ENCODE peak calls at places on chromosomes 1 and 21, in nine cellular contexts. Z is PC-9, U is tibial artery, V is neural progenitor cell, J is fibroblast of the aortic adventitia, A is fibroblast of pulmonary artery, P is AG10803, E is A673, X is HFF-Myc. D is an unnamed sample.

GRCh38 chr1:221435510-221435909 is 306.4 kb downstream of the DUSP10 start:
- DNase-seq in U (no peak), J (peak), V (peak), X (no peak), Z (peak), E (peak), P (peak), A (peak), D (peak)

GRCh38 chr1:37028981-37029617 is 5.2 kb downstream of the GRIK3 start:
- DNase-seq in V (no peak), U (no peak), Z (no peak), J (no peak), A (no peak), E (no peak), P (no peak), X (no peak), D (no peak)

GRCh38 chr1:20233394-20233793 is 47.1 kb upstream of the PLA2G2C start:
- DNase-seq in J (peak), P (peak), A (peak), U (no peak), E (peak), Z (peak), V (peak), X (no peak), D (peak)

GRCh38 chr1:8797230-8797629 is 20.2 kb downstream of the RERE start:
- DNase-seq in J (peak), X (no peak), Z (no peak), V (no peak), A (peak), P (no peak), U (no peak), E (no peak), D (no peak)

GRCh38 chr1:211638723-211639122 is 36.7 kb downstream of the NEK2 start:
- DNase-seq in P (peak), J (no peak), X (no peak), Z (peak), U (no peak), V (no peak), E (no peak), A (peak), D (no peak)

GRCh38 chr1:212450331-212450881 is 17.7 kb downstream of the NENF start:
- DNase-seq in E (no peak), X (no peak), J (peak), Z (no peak), A (no peak), V (peak), P (no peak), U (no peak), D (no peak)

GRCh38 chr1:43890815-43891214 is 42.8 kb upstream of the ARTN start:
- DNase-seq in V (no peak), Z (no peak), X (no peak), E (no peak), A (no peak), P (no peak), J (no peak), U (no peak), D (peak)

GRCh38 chr1:197481101-197481500 is 213.0 kb downstream of the CRB1 start:
- DNase-seq in J (no peak), P (peak), X (peak), Z (no peak), E (peak), U (no peak), A (no peak), V (no peak), D (no peak)

GRCh38 chr1:210360852-210361477 is 32.3 kb downstream of the HHAT start:
- DNase-seq in E (peak), A (peak), V (peak), X (no peak), U (no peak), Z (no peak), P (peak), J (peak), D (peak)

GRCh38 chr1:95407146-95407863 is 173.3 kb downstream of the RWDD3 start:
- DNase-seq in A (no peak), U (no peak), J (no peak), P (no peak), Z (no peak), X (no peak), V (peak), E (no peak), D (no peak)

GRCh38 chr1:163082971-163083370 is 13.8 kb downstream of the RGS4 start:
- DNase-seq in Z (no peak), U (peak), A (no peak), P (no peak), J (no peak), E (no peak), X (no peak), V (no peak), D (no peak)

GRCh38 chr1:28370220-28371010 is 875 bp downstream of the PHACTR4 start:
- DNase-seq in X (no peak), Z (no peak), E (peak), V (peak), A (peak), U (no peak), P (peak), J (peak), D (peak)

GRCh38 chr21:27026501-27026900 is 59.6 kb upstream of the ADAMTS5 start:
- DNase-seq in Z (no peak), U (no peak), V (no peak), J (no peak), X (no peak), P (peak), A (no peak), E (no peak), D (no peak)

GRCh38 chr1:97942161-97943123 is 21.6 kb upstream of the DPYD start:
- DNase-seq in E (no peak), Z (no peak), A (no peak), V (no peak), J (no peak), X (no peak), U (no peak), P (no peak), D (no peak)

GRCh38 chr1:95126366-95126765 is 9.2 kb downstream of the TLCD4 start:
- DNase-seq in A (no peak), Z (no peak), E (no peak), V (no peak), P (no peak), U (no peak), J (no peak), X (no peak), D (no peak)

GRCh38 chr1:22830131-22830566 is 119.5 kb downstream of the EPHB2 start:
- DNase-seq in Z (no peak), E (peak), V (no peak), X (no peak), U (no peak), J (no peak), P (no peak), A (no peak), D (no peak)

GRCh38 chr21:31162827-31163226 is 124.6 kb upstream of the KRTAP19-8 start:
- DNase-seq in J (peak), P (peak), V (no peak), Z (no peak), E (no peak), A (peak), U (no peak), X (no peak), D (peak)

GRCh38 chr1:48710318-48710717 is 66.4 kb downstream of the BEND5 start:
- DNase-seq in A (no peak), U (no peak), X (no peak), P (no peak), Z (no peak), E (no peak), J (no peak), V (peak), D (no peak)

GRCh38 chr21:45971487-45972352 is 9.8 kb upstream of the COL6A1 start:
- DNase-seq in U (peak), X (peak), E (peak), A (peak), Z (no peak), P (peak), J (peak), V (no peak), D (peak)

GRCh38 chr1:39268112-39268581 is 63.7 kb downstream of the MACF1 start:
- DNase-seq in V (peak), E (peak), P (peak), Z (no peak), X (peak), J (peak), U (peak), A (peak), D (peak)

GRCh38 chr1:32871364-32872188 is 864 bp upstream of the FNDC5 start:
- DNase-seq in E (peak), Z (no peak), P (no peak), V (peak), J (peak), U (peak), A (peak), X (no peak), D (no peak)

GRCh38 chr1:32872189-32872898 is 1.6 kb upstream of the FNDC5 start:
- DNase-seq in V (peak), U (peak), X (no peak), A (peak), P (no peak), J (peak), Z (peak), E (peak), D (peak)

GRCh38 chr1:32869844-32870614 is 683 bp downstream of the FNDC5 start:
- DNase-seq in V (no peak), U (no peak), A (no peak), P (no peak), Z (no peak), X (no peak), E (no peak), J (no peak), D (no peak)

GRCh38 chr1:32868806-32869455 is 1.8 kb downstream of the FNDC5 start:
- DNase-seq in J (no peak), X (no peak), A (no peak), V (no peak), E (no peak), P (no peak), U (no peak), Z (no peak), D (no peak)

GRCh38 chr1:32870615-32871363 is at the start of gene FNDC5:
- DNase-seq in V (peak), U (no peak), E (peak), Z (no peak), J (no peak), A (peak), P (no peak), X (no peak), D (peak)
- H3K4me3 ChIP-seq in V (peak), U (peak), E (peak), Z (no peak), J (peak), A (peak), P (peak), X (peak), D (peak)

DNA sequence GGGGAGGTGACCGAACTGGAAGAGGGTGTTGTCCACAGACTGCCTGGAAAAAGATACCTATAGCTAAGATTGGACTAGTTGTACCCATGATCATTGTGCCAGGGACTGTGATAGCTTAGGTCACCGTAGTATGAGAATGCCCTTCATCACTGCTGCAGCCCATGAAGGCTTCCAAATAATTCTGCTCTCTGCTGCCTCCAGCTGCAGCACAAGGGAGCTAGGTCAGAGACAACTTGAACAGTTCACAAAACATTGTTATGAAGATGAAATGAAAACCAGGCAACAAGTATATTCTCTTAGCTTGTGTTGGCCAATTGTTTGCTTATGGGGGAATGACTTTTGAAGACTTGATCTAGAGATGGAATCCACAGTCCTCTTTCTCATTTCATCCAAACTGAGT is 246.7 kb downstream of the MRPL39 start:
- DNase-seq in V (no peak), A (no peak), J (no peak), Z (no peak), P (no peak), U (no peak), X (no peak), E (no peak), D (no peak)
- TF ChIP-seq CTCF in V (peak), A (peak), J (peak), Z (no peak), P (peak), U (no peak), X (peak), E (peak), D (peak)

GRCh38 chr1:167638064-167638463 is 8.0 kb downstream of the RCSD1 start:
- DNase-seq in V (no peak), Z (no peak), J (no peak), E (no peak), X (no peak), U (no peak), A (no peak), P (no peak), D (no peak)

GRCh38 chr1:167635941-167636340 is 5.9 kb downstream of the RCSD1 start:
- DNase-seq in P (no peak), V (no peak), A (no peak), E (no peak), X (no peak), Z (no peak), J (no peak), U (no peak), D (no peak)

GRCh38 chr1:167633258-167633944 is 3.4 kb downstream of the RCSD1 start:
- DNase-seq in X (no peak), J (no peak), A (no peak), V (no peak), P (no peak), E (no peak), U (no peak), Z (no peak), D (no peak)

GRCh38 chr1:167634435-167634834 is 4.4 kb downstream of the RCSD1 start:
- DNase-seq in E (no peak), J (no peak), U (no peak), V (no peak), P (no peak), X (no peak), Z (peak), A (no peak), D (no peak)

GRCh38 chr1:167635233-167635648 is 5.2 kb downstream of the RCSD1 start:
- DNase-seq in A (peak), Z (no peak), U (no peak), J (peak), E (no peak), V (peak), X (no peak), P (no peak), D (peak)
- H3K4me3 ChIP-seq in A (no peak), Z (no peak), U (no peak), J (no peak), E (no peak), V (peak), X (no peak), P (no peak), D (no peak)

GRCh38 chr1:76095800-76096199 is 21.3 kb downstream of the ST6GALNAC3 start:
- DNase-seq in P (no peak), X (no peak), A (no peak), Z (no peak), J (no peak), V (no peak), E (no peak), U (no peak), D (no peak)
- TF ChIP-seq CTCF in P (no peak), X (no peak), A (no peak), Z (no peak), J (no peak), V (no peak), E (no peak), U (no peak), D (no peak)

GRCh38 chr1:231601775-231602674 is 24.6 kb upstream of the DISC1 start:
- DNase-seq in U (no peak), V (no peak), J (peak), X (no peak), E (no peak), A (peak), Z (no peak), P (no peak), D (peak)

GRCh38 chr1:231603598-231604275 is 22.9 kb upstream of the DISC1 start:
- DNase-seq in P (peak), A (peak), Z (peak), E (peak), U (no peak), V (peak), J (peak), X (no peak), D (peak)

GRCh38 chr1:231602675-231602984 is 24.0 kb upstream of the DISC1 start:
- DNase-seq in P (no peak), V (no peak), X (no peak), U (no peak), Z (no peak), A (no peak), E (no peak), J (no peak), D (no peak)

GRCh38 chr1:231605389-231606100 is 21.0 kb upstream of the DISC1 start:
- DNase-seq in V (no peak), A (no peak), Z (no peak), U (no peak), X (no peak), J (peak), E (no peak), P (no peak), D (no peak)

DNA sequence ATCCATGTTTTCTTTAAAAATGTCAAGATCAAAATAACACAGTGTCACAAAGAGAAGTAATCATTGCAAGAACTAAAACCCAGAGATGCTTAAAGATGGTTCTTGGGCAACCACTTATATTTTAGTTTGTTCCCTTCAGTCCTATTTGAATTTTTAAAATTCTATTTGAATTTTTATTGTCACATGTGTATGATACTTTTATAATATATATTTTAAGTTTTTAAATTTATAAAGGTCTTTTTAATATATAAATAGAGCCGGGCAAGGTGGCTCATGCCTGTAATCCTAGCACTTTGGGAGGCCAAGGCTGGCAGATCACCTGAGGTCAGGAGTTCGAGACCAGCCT is 22.3 kb upstream of the DISC1 start:
- DNase-seq in Z (no peak), X (no peak), P (no peak), E (no peak), V (no peak), A (no peak), J (no peak), U (no peak), D (no peak)
- H3K4me3 ChIP-seq in Z (no peak), X (no peak), P (no peak), E (peak), V (no peak), A (no peak), J (no peak), U (no peak), D (no peak)

GRCh38 chr1:50148142-50148923 is 39.6 kb downstream of the ELAVL4 start:
- DNase-seq in P (no peak), U (no peak), J (no peak), V (no peak), Z (no peak), X (no peak), A (no peak), E (no peak), D (no peak)

GRCh38 chr1:50152236-50152635 is 43.5 kb downstream of the ELAVL4 start:
- DNase-seq in E (no peak), V (no peak), P (no peak), U (no peak), J (no peak), Z (no peak), A (no peak), X (no peak), D (no peak)

DNA sequence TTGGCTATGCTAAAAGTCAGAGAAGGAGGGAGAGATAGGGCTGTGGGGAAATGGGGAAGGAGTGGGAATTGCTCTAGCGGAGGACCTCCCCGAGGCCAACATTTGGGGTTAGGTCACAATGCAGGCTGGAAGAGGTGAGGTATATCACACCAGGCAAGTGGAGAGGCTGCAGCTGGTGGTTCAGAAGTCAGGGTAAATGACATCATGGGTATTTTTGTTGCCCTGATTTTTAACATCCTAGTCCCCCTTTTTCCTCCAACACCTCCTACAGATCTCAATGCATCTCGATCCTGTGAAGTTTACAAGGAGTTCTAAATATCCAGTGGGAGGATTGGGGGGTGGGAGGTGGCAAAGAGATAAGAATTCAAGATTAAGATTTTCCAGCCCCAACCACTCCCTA is 38.7 kb downstream of the ELAVL4 start:
- DNase-seq in E (no peak), X (no peak), P (no peak), Z (no peak), J (no peak), A (no peak), V (no peak), U (no peak), D (no peak)
- TF ChIP-seq CTCF in E (no peak), X (no peak), P (no peak), Z (no peak), J (no peak), A (no peak), V (no peak), U (no peak), D (no peak)

GRCh38 chr1:148354909-148355308 is 128.2 kb downstream of the PPIAL4G start:
- DNase-seq in J (no peak), E (no peak), Z (no peak), V (no peak), X (no peak), A (no peak), P (no peak), U (no peak), D (no peak)

GRCh38 chr1:148353461-148354283 is 129.4 kb downstream of the PPIAL4G start:
- DNase-seq in J (peak), E (no peak), V (peak), Z (peak), U (no peak), P (peak), A (peak), X (peak), D (peak)

GRCh38 chr1:148357037-148357436 is 126.1 kb downstream of the PPIAL4G start:
- DNase-seq in U (no peak), Z (no peak), J (no peak), P (no peak), E (no peak), A (no peak), X (no peak), V (no peak), D (no peak)

GRCh38 chr1:148354284-148354869 is 128.7 kb downstream of the PPIAL4G start:
- DNase-seq in U (no peak), P (no peak), V (peak), X (no peak), A (no peak), Z (no peak), E (no peak), J (no peak), D (no peak)

DNA sequence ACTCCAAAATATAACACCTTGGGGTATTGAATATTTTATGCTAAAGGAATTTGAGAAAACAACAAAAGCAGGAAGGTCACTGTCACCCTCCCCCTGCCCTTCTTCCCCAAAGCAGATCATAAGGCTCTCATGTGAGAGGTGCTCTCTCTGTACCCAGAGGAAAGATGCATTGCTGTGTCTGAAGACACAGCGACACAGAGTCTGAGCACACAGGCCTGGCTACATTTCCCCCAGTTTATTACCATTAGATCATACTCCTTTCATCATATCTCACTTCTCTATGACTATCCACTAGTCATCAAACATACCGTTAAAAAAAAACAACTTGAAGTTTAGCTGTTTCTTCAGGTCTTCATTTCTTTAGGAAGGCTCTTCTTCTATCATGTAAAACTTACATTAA is 127.1 kb downstream of the PPIAL4G start:
- DNase-seq in P (no peak), U (no peak), E (no peak), J (no peak), A (no peak), Z (no peak), X (no peak), V (no peak), D (no peak)
- H3K4me3 ChIP-seq in P (no peak), U (no peak), E (no peak), J (no peak), A (no peak), Z (no peak), X (no peak), V (no peak), D (no peak)

DNA sequence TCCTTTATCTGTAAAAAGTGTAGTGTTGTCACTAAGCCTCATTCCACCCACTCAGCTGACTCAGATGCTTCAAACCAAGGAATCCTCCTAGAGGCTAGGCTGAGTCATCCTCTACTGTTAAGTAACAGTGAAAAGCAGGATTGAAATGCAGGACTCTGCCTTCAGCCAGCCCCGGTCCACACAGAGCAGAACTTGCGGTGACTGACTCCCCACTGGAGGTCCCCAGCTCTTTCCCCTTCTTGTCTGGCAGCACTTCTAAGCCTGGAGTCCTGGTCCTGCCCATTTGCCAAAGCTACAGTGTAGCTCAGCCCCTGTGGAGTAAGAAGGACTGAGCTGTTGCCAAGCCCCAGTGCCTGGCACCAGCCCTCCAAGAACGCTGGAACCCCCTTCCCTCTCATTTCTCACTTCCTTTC is 1.7 kb downstream of the RAB7B start:
- DNase-seq in V (no peak), X (peak), Z (peak), E (peak), P (peak), U (peak), J (peak), A (peak), D (peak)
- TF ChIP-seq CTCF in V (no peak), X (no peak), Z (no peak), E (no peak), P (peak), U (no peak), J (no peak), A (no peak), D (no peak)

GRCh38 chr1:6179564-6180175 is 451 bp downstream of the CHD5 start:
- DNase-seq in V (peak), J (no peak), Z (no peak), A (no peak), X (no peak), U (no peak), P (no peak), E (no peak), D (no peak)
- H3K4me3 ChIP-seq in V (peak), J (no peak), Z (no peak), A (no peak), X (no peak), U (peak), P (no peak), E (peak), D (no peak)